ENCODE peak calls at places on chromosomes 5 and 9, in seven cellular contexts. X is A673, M is tibial nerve, S is PC-9, Z is testis, E is colonic mucosa, Q is heart right ventricle. W is an unnamed sample.

GRCh38 chr9:100485196-100485595 is 12.2 kb downstream of the TMEFF1 start:
- DNase-seq in X (no peak), M (no peak), S (no peak), Z (no peak), E (no peak), Q (no peak), W (no peak)

GRCh38 chr9:124222918-124223720 is 34.6 kb upstream of the NEK6 start:
- DNase-seq in X (no peak), M (peak), S (peak), Z (peak), E (peak), Q (peak), W (peak)

GRCh38 chr5:107472620-107473064 is 198.1 kb downstream of the EFNA5 start:
- DNase-seq in X (no peak), M (no peak), S (peak), Z (no peak), E (no peak), Q (no peak), W (no peak)

GRCh38 chr5:131114754-131115153 is 50.3 kb downstream of the HINT1 start:
- DNase-seq in X (no peak), M (no peak), S (no peak), Z (no peak), E (peak), Q (no peak), W (no peak)

GRCh38 chr5:88686743-88687142 is 196.2 kb downstream of the MEF2C start:
- DNase-seq in X (no peak), M (no peak), S (no peak), Z (no peak), E (no peak), Q (no peak), W (no peak)

GRCh38 chr5:164597293-164597900 is 1092.0 kb downstream of the MAT2B start:
- DNase-seq in X (peak), M (no peak), S (no peak), Z (peak), E (no peak), Q (no peak), W (no peak)

GRCh38 chr5:65811004-65811403 is 89.0 kb downstream of the NLN start:
- DNase-seq in X (no peak), M (no peak), S (peak), Z (no peak), E (peak), Q (no peak), W (no peak)

GRCh38 chr9:27371382-27371781 is 74.4 kb upstream of the EQTN start:
- DNase-seq in X (no peak), M (no peak), S (no peak), Z (no peak), E (peak), Q (no peak), W (peak)

GRCh38 chr5:149174847-149175234 is 33.5 kb downstream of the ABLIM3 start:
- DNase-seq in X (no peak), M (no peak), S (no peak), Z (no peak), E (no peak), Q (no peak), W (no peak)

GRCh38 chr5:65288657-65289056 is 193.1 kb downstream of the ADAMTS6 start:
- DNase-seq in X (no peak), M (no peak), S (no peak), Z (no peak), E (no peak), Q (no peak), W (no peak)

GRCh38 chr9:35923927-35924763 is 14.9 kb downstream of the SPAAR start:
- DNase-seq in X (peak), M (peak), S (peak), Z (peak), E (peak), Q (no peak), W (no peak)

GRCh38 chr5:158084292-158084691 is 225.3 kb upstream of the CLINT1 start:
- DNase-seq in X (no peak), M (no peak), S (no peak), Z (no peak), E (no peak), Q (no peak), W (no peak)

GRCh38 chr9:5762421-5762820 is 70.5 kb downstream of the ERMP1 start:
- DNase-seq in X (no peak), M (no peak), S (no peak), Z (no peak), E (no peak), Q (no peak), W (no peak)

GRCh38 chr9:134728801-134729495 is 87.3 kb downstream of the COL5A1 start:
- DNase-seq in X (no peak), M (no peak), S (no peak), Z (no peak), E (no peak), Q (no peak), W (no peak)

GRCh38 chr5:149600932-149601331 is 19.6 kb downstream of the ARHGEF37 start:
- DNase-seq in X (no peak), M (no peak), S (no peak), Z (no peak), E (no peak), Q (no peak), W (no peak)

GRCh38 chr9:2722715-2723114 is 5.4 kb downstream of the KCNV2 start:
- DNase-seq in X (no peak), M (no peak), S (no peak), Z (no peak), E (no peak), Q (no peak), W (no peak)

GRCh38 chr5:136133416-136134383 is 1.1 kb downstream of the SMAD5 start:
- DNase-seq in X (peak), M (peak), S (peak), Z (peak), E (peak), Q (peak), W (no peak)

GRCh38 chr5:14588758-14589543 is 7.4 kb downstream of the OTULINL start:
- DNase-seq in X (no peak), M (no peak), S (no peak), Z (no peak), E (peak), Q (no peak), W (no peak)

GRCh38 chr5:43010956-43011355 is 29.2 kb downstream of the ANXA2R start:
- DNase-seq in X (peak), M (peak), S (no peak), Z (no peak), E (no peak), Q (peak), W (no peak)

GRCh38 chr5:112419050-112419595 is at the start of gene EPB41L4A:
- DNase-seq in X (peak), M (no peak), S (no peak), Z (peak), E (peak), Q (peak), W (peak)

GRCh38 chr9:32579706-32580331 is 6.9 kb upstream of the NDUFB6 start:
- DNase-seq in X (peak), M (peak), S (peak), Z (peak), E (peak), Q (peak), W (peak)

GRCh38 chr5:75681125-75681830 is 36.0 kb downstream of the POC5 start:
- DNase-seq in X (peak), M (no peak), S (peak), Z (no peak), E (no peak), Q (no peak), W (no peak)

GRCh38 chr9:106420511-106420944 is 442.4 kb upstream of the ZNF462 start:
- DNase-seq in X (no peak), M (no peak), S (peak), Z (no peak), E (no peak), Q (no peak), W (no peak)

GRCh38 chr9:134374301-134375010 is 48.2 kb downstream of the RXRA start:
- DNase-seq in X (no peak), M (no peak), S (no peak), Z (peak), E (no peak), Q (no peak), W (peak)

GRCh38 chr5:59124983-59125960 is 542.4 kb downstream of the RAB3C start:
- DNase-seq in X (peak), M (no peak), S (no peak), Z (no peak), E (no peak), Q (peak), W (no peak)

GRCh38 chr5:55934117-55934613 is 60.6 kb downstream of the IL6ST start:
- DNase-seq in X (no peak), M (no peak), S (peak), Z (no peak), E (no peak), Q (no peak), W (peak)

GRCh38 chr9:108108290-108108689 is 618.7 kb upstream of the KLF4 start:
- DNase-seq in X (no peak), M (no peak), S (no peak), Z (no peak), E (no peak), Q (no peak), W (no peak)

GRCh38 chr9:136482046-136482792 is 621 bp downstream of the SEC16A start:
- DNase-seq in X (peak), M (peak), S (no peak), Z (no peak), E (peak), Q (no peak), W (no peak)

GRCh38 chr9:23447166-23447565 is 378.9 kb downstream of the ELAVL2 start:
- DNase-seq in X (no peak), M (no peak), S (no peak), Z (no peak), E (no peak), Q (no peak), W (no peak)

GRCh38 chr5:170495796-170496195 is 8.0 kb upstream of the KCNIP1 start:
- DNase-seq in X (no peak), M (no peak), S (no peak), Z (no peak), E (no peak), Q (no peak), W (no peak)

GRCh38 chr5:170491479-170491878 is 12.3 kb upstream of the KCNIP1 start:
- DNase-seq in X (peak), M (peak), S (peak), Z (no peak), E (no peak), Q (peak), W (no peak)

GRCh38 chr5:170494036-170494435 is 9.8 kb upstream of the KCNIP1 start:
- DNase-seq in X (no peak), M (no peak), S (no peak), Z (no peak), E (no peak), Q (no peak), W (no peak)

GRCh38 chr5:170490381-170490780 is 13.4 kb upstream of the KCNIP1 start:
- DNase-seq in X (no peak), M (no peak), S (no peak), Z (no peak), E (no peak), Q (no peak), W (no peak)

DNA sequence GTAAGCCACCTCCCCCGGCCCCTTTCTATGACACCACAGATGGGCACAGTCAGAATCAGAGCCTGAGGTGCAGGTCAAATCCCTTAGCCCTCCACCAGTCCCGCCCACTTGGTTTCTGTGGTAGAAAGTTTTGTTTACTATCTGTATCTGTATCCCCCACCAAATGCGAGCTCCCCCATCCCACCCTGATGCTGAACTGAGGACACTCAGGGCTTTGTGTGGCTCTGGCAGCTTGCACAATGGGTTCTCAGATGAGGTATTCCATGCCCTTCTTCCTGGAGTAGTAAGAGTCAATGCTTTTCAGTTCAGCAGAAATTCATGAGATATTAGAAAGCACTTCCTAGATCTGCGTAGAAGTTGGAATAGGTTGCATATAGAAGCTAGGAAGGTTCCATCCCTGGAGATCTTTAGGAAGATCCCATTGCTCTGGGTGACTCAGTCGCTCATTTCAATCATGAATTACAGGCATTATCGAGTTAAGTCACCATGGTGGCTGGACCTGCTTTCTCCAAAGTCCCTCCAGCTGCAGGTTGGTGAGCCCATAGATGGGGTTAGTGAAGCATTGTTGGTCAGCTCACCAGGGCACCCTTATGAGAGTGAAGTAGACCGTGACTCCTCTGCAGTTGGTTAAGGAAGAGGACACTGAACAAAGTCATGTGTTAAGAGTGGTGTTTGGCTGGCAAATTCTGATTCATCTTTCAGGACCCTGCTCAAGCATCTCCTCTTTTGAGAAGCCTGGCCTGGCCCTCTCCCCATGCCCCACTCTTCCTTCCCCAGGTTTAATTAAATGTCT is 10.6 kb upstream of the KCNIP1 start:
- DNase-seq in X (no peak), M (no peak), S (no peak), Z (no peak), E (no peak), Q (no peak), W (no peak)
- H3K27ac ChIP-seq in X (no peak), M (no peak), S (no peak), Z (no peak), E (no peak), Q (no peak), W (no peak)

GRCh38 chr5:160011471-160011870 is 2.5 kb downstream of the TTC1 start:
- DNase-seq in X (no peak), M (no peak), S (peak), Z (no peak), E (peak), Q (no peak), W (no peak)
- H3K4me3 ChIP-seq in X (no peak), M (no peak), S (no peak), Z (no peak), E (no peak), Q (no peak), W (no peak)

GRCh38 chr5:62326702-62327101 is 20.7 kb downstream of the KIF2A start:
- DNase-seq in X (no peak), M (no peak), S (no peak), Z (no peak), E (no peak), Q (no peak), W (no peak)

GRCh38 chr5:62330302-62330701 is 24.3 kb downstream of the KIF2A start:
- DNase-seq in X (no peak), M (no peak), S (no peak), Z (no peak), E (no peak), Q (no peak), W (no peak)

GRCh38 chr5:62327627-62328026 is 21.6 kb downstream of the KIF2A start:
- DNase-seq in X (no peak), M (no peak), S (no peak), Z (no peak), E (no peak), Q (no peak), W (no peak)

GRCh38 chr5:62327138-62327537 is 21.1 kb downstream of the KIF2A start:
- DNase-seq in X (no peak), M (no peak), S (no peak), Z (no peak), E (no peak), Q (no peak), W (no peak)

GRCh38 chr5:62328772-62329491 is 22.9 kb downstream of the KIF2A start:
- DNase-seq in X (peak), M (no peak), S (no peak), Z (no peak), E (no peak), Q (no peak), W (no peak)
- TF ChIP-seq CTCF in X (no peak), M (no peak), S (no peak), Z (no peak), E (no peak), Q (no peak), W (no peak)

GRCh38 chr5:463301-463700 is 20.3 kb downstream of the EXOC3 start:
- DNase-seq in X (no peak), M (no peak), S (no peak), Z (no peak), E (no peak), Q (no peak), W (no peak)

GRCh38 chr5:463952-464351 is 21.0 kb downstream of the EXOC3 start:
- DNase-seq in X (no peak), M (no peak), S (no peak), Z (no peak), E (no peak), Q (no peak), W (no peak)

GRCh38 chr5:464446-464842 is 21.5 kb downstream of the EXOC3 start:
- DNase-seq in X (no peak), M (no peak), S (no peak), Z (no peak), E (no peak), Q (no peak), W (no peak)

GRCh38 chr5:465591-466403 is 22.8 kb downstream of the EXOC3 start:
- DNase-seq in X (no peak), M (no peak), S (no peak), Z (no peak), E (no peak), Q (no peak), W (no peak)

DNA sequence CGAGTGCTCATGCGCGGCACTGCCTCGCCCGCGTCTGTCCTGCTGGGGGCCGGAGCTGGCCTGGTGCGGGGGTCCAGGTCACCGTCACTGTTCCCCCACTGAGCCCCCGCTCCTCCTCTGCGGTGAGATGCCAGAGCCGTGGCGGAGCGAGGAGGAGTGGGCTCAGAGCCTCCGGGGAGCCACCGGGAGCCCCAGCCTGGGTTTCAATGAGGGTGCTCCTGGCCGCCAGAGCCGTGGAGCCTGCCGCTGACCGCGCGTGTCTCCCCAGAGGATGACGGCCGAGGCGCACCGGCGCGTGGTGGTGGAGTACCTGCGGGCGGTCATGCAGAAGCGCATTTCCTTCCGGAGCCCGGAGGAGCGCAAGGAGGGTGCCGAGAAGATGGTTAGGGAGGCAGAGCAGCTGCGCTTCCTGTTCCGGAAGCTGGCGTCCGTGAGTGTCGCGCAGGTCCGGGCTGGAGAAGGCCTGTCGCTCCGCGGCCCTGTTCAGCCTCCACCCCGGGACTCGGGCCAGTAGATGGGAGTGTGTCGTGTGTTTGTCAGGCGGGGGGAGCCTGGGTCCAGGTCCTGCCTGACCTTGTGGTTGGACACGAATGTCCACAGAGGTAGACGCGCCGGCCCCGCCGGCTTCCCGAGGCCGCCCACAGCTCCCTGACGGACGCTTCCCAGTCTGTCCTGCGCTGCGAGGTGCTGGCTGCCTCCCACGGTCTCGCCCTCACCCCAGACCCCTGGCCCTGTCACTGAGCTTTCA is 22.0 kb downstream of the EXOC3 start:
- DNase-seq in X (no peak), M (no peak), S (no peak), Z (no peak), E (no peak), Q (no peak), W (no peak)
- H3K27ac ChIP-seq in X (no peak), M (no peak), S (no peak), Z (no peak), E (no peak), Q (no peak), W (no peak)

GRCh38 chr9:801399-802071 is 40.0 kb upstream of the DMRT1 start:
- DNase-seq in X (peak), M (no peak), S (no peak), Z (peak), E (no peak), Q (no peak), W (no peak)
- H3K4me3 ChIP-seq in X (no peak), M (no peak), S (no peak), Z (no peak), E (no peak), Q (no peak), W (no peak)

DNA sequence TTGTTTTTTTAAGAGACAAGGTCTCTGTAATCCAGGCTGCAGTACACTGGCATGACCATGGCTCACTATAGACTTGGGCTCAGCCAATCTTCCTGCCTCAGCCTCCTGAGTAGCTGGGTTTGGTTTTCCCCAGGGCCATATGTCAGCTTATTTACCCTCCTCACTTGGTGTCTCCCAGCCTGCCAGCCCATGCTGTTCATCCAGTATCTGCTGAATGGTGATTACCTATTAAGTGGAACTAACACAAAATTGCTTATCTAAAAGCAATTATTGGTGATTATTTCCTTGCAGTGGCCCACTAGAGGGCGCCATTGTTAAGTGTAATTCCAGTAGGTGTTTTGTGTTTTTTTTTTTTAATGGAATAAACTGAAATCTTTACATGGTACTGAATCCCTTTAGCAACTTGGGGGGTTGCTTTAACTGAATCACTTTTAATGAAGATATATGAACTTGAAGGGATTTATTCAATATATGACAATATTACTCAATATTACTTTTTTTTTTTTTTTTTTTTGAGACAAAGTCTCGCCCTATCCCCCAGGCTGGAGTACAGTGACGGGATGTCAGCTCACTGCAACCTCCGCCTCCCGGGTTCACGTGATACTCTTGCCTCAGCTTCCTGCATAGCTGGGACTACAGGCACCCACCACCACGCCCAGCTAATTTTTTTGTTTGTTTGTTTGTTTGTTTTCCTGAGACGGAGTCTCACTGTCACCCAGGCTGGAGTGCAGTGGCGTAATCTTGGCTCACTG is 13.8 kb downstream of the EXOSC2 start:
- DNase-seq in X (peak), M (peak), S (peak), Z (peak), E (peak), Q (peak), W (peak)
- TF ChIP-seq CTCF in X (peak), M (peak), S (peak), Z (peak), E (peak), Q (peak), W (peak)

DNA sequence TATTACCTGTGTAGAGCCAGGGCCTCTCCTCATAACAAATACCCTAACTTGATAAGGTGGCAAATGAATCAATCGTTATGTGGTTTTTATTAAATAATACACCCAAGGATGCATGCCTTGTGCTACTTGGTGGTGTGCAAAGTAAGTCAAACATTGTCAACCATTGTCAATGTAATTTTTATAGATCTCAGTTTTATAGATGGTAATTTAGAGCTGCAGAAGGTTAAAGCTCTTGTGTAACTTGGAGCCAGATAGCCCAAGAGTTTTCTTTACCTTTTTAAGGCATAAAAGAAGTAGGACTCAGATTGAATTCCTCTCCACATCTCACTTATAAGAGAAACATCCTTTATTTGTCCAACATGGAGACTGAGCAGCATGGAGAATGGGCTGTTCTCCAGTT is 304.7 kb downstream of the NTRK2 start:
- DNase-seq in X (no peak), M (no peak), S (no peak), Z (no peak), E (no peak), Q (no peak), W (no peak)
- H3K27ac ChIP-seq in X (no peak), M (no peak), S (no peak), Z (no peak), E (peak), Q (no peak), W (no peak)

W was measured in pancreas.